ENCODE peak calls at places on chromosomes 11 and 22, in six cellular contexts. One of them, this sample, is unnamed.

GRCh38 chr22:40597541-40598453 is 38.7 kb downstream of the MRTFA start:
- DNase-seq in HepG2: no peak
- DNase-seq in A549: no peak
- DNase-seq in K562: no peak
- DNase-seq in endothelial cell of umbilical vein: no peak
- DNase-seq in GM12878: no peak
- DNase-seq in this sample: no peak

GRCh38 chr11:15662285-15662684 is 547.6 kb downstream of the INSC start:
- DNase-seq in HepG2: no peak
- DNase-seq in A549: peak; percentile 24
- DNase-seq in K562: no peak
- DNase-seq in endothelial cell of umbilical vein: no peak
- DNase-seq in GM12878: no peak
- DNase-seq in this sample: no peak

GRCh38 chr22:45120931-45121330 is 42.8 kb upstream of the NUP50 start:
- DNase-seq in HepG2: no peak
- DNase-seq in A549: no peak
- DNase-seq in K562: no peak
- DNase-seq in endothelial cell of umbilical vein: no peak
- DNase-seq in GM12878: no peak
- DNase-seq in this sample: no peak

GRCh38 chr22:41479671-41480396 is 10.9 kb downstream of the ACO2 start:
- DNase-seq in HepG2: no peak
- DNase-seq in A549: no peak
- DNase-seq in K562: no peak
- DNase-seq in endothelial cell of umbilical vein: no peak
- DNase-seq in GM12878: no peak
- DNase-seq in this sample: no peak

GRCh38 chr11:62708423-62709261 is 1.2 kb downstream of the GNG3 start:
- DNase-seq in HepG2: no peak
- DNase-seq in A549: no peak
- DNase-seq in K562: no peak
- DNase-seq in endothelial cell of umbilical vein: no peak
- DNase-seq in GM12878: no peak
- DNase-seq in this sample: no peak

GRCh38 chr11:76250520-76251222 is 44.4 kb upstream of the WNT11 start:
- DNase-seq in HepG2: no peak
- DNase-seq in A549: no peak
- DNase-seq in K562: no peak
- DNase-seq in endothelial cell of umbilical vein: no peak
- DNase-seq in GM12878: no peak
- DNase-seq in this sample: peak; percentile 58

GRCh38 chr22:48635825-48636224 is 1191.8 kb downstream of the BRD1 start:
- DNase-seq in HepG2: no peak
- DNase-seq in A549: no peak
- DNase-seq in K562: no peak
- DNase-seq in endothelial cell of umbilical vein: no peak
- DNase-seq in GM12878: no peak
- DNase-seq in this sample: peak; percentile 55

GRCh38 chr11:71129624-71130023 is 122.8 kb downstream of the SHANK2 start:
- DNase-seq in HepG2: no peak
- DNase-seq in A549: no peak
- DNase-seq in K562: no peak
- DNase-seq in endothelial cell of umbilical vein: no peak
- DNase-seq in GM12878: no peak
- DNase-seq in this sample: peak; percentile 41

GRCh38 chr22:46542011-46542985 is 4.9 kb upstream of the CELSR1 start:
- DNase-seq in HepG2: peak; percentile 45
- DNase-seq in A549: peak; percentile 72
- DNase-seq in K562: peak; percentile 75
- DNase-seq in endothelial cell of umbilical vein: peak; percentile 66
- DNase-seq in GM12878: peak; percentile 21
- DNase-seq in this sample: peak; percentile 87

GRCh38 chr22:22087854-22088657 is 105.5 kb upstream of the TOP3B start:
- DNase-seq in HepG2: peak; percentile 82
- DNase-seq in A549: no peak
- DNase-seq in K562: no peak
- DNase-seq in endothelial cell of umbilical vein: no peak
- DNase-seq in GM12878: no peak
- DNase-seq in this sample: no peak

GRCh38 chr11:37533087-37533486 is 935.1 kb upstream of the RAG2 start:
- DNase-seq in HepG2: no peak
- DNase-seq in A549: no peak
- DNase-seq in K562: no peak
- DNase-seq in endothelial cell of umbilical vein: no peak
- DNase-seq in GM12878: no peak
- DNase-seq in this sample: no peak
- TF ChIP-seq MYC in HepG2: no peak
- TF ChIP-seq MYC in A549: no peak
- TF ChIP-seq MYC in K562: no peak
- TF ChIP-seq MYC in endothelial cell of umbilical vein: no peak
- TF ChIP-seq MYC in GM12878: no peak
- TF ChIP-seq MYC in this sample: no peak

DNA sequence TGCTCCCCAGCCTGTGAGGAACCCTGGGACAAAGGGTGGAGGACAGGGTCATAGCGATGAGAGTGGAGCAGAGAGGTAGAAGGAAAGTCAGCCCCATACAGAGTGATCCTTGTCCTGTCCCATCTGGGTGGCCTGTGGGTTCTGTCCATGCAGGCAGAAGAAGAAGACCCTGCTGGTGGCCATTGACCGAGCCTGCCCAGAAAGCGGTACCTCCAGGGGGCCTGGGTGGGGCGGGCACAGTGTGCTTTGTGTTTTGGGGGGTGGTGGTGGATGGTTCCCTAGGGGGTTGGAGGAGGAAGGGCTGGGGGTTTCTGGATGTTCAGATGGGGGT is 7.9 kb downstream of the SIDT2 start:
- DNase-seq in HepG2: no peak
- DNase-seq in A549: no peak
- DNase-seq in K562: no peak
- DNase-seq in endothelial cell of umbilical vein: no peak
- DNase-seq in GM12878: no peak
- DNase-seq in this sample: no peak
- TF ChIP-seq CTCF in HepG2: no peak
- TF ChIP-seq CTCF in A549: no peak
- TF ChIP-seq CTCF in K562: no peak
- TF ChIP-seq CTCF in endothelial cell of umbilical vein: no peak
- TF ChIP-seq CTCF in GM12878: no peak
- TF ChIP-seq CTCF in this sample: no peak

DNA sequence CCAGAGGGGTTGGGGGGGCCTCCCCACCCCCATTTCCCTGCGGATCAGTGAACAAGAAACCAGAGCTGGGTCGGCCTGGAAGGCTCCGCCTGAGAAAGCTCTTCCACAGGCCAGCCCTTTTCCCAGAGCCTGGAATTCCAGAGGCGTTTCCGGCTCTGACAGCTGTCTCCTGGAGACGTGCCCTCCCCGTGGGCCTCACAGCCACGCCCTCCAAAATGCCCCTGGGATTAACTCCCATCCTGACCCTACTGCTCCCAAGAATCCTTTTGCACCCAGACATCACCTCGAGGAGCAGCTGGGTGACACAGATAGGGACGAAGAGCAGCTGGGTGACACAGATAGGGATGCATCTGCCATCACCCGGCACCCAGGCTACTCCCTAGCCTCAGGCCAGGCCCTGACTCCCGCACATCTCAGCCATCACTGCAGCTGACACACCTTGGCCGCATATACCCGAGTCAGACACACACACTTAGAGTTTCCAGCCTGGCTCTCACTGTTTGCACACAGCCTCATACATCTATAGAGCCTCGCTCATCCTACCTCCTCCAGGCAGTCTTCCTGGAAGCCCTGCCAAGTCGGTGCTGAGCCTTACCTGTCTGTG is 7.6 kb upstream of the CDC42EP1 start:
- DNase-seq in HepG2: no peak
- DNase-seq in A549: no peak
- DNase-seq in K562: peak; percentile 88
- DNase-seq in endothelial cell of umbilical vein: no peak
- DNase-seq in GM12878: no peak
- DNase-seq in this sample: no peak
- TF ChIP-seq MYC in HepG2: no peak
- TF ChIP-seq MYC in A549: no peak
- TF ChIP-seq MYC in K562: peak; percentile 79
- TF ChIP-seq MYC in endothelial cell of umbilical vein: no peak
- TF ChIP-seq MYC in GM12878: no peak
- TF ChIP-seq MYC in this sample: no peak

GRCh38 chr11:106076421-106076922 is 675 bp downstream of the KBTBD3 start:
- DNase-seq in HepG2: no peak
- DNase-seq in A549: no peak
- DNase-seq in K562: no peak
- DNase-seq in endothelial cell of umbilical vein: no peak
- DNase-seq in GM12878: no peak
- DNase-seq in this sample: no peak

GRCh38 chr11:106072804-106073203 is 4.3 kb downstream of the KBTBD3 start:
- DNase-seq in HepG2: no peak
- DNase-seq in A549: no peak
- DNase-seq in K562: no peak
- DNase-seq in endothelial cell of umbilical vein: no peak
- DNase-seq in GM12878: no peak
- DNase-seq in this sample: no peak

GRCh38 chr11:106077609-106078517 is at the start of gene AASDHPPT:
- DNase-seq in HepG2: peak; percentile 46
- DNase-seq in A549: peak; percentile 59
- DNase-seq in K562: peak; percentile 13
- DNase-seq in endothelial cell of umbilical vein: peak; percentile 79
- DNase-seq in GM12878: no peak
- DNase-seq in this sample: peak; percentile 53

GRCh38 chr11:106082096-106082495 is 4.6 kb downstream of the AASDHPPT start:
- DNase-seq in HepG2: no peak
- DNase-seq in A549: no peak
- DNase-seq in K562: no peak
- DNase-seq in endothelial cell of umbilical vein: no peak
- DNase-seq in GM12878: no peak
- DNase-seq in this sample: no peak

GRCh38 chr11:106076923-106077608 is at the start of gene KBTBD3:
- DNase-seq in HepG2: peak; percentile 98
- DNase-seq in A549: peak; percentile 98
- DNase-seq in K562: peak; percentile 90
- DNase-seq in endothelial cell of umbilical vein: peak; percentile 100
- DNase-seq in GM12878: peak; percentile 99
- DNase-seq in this sample: peak; percentile 99
- TF ChIP-seq CTCF in HepG2: peak; percentile 75
- TF ChIP-seq CTCF in A549: peak; percentile 32
- TF ChIP-seq CTCF in K562: peak; percentile 61
- TF ChIP-seq CTCF in endothelial cell of umbilical vein: peak; percentile 64
- TF ChIP-seq CTCF in GM12878: peak; percentile 47
- TF ChIP-seq CTCF in this sample: no peak

DNA sequence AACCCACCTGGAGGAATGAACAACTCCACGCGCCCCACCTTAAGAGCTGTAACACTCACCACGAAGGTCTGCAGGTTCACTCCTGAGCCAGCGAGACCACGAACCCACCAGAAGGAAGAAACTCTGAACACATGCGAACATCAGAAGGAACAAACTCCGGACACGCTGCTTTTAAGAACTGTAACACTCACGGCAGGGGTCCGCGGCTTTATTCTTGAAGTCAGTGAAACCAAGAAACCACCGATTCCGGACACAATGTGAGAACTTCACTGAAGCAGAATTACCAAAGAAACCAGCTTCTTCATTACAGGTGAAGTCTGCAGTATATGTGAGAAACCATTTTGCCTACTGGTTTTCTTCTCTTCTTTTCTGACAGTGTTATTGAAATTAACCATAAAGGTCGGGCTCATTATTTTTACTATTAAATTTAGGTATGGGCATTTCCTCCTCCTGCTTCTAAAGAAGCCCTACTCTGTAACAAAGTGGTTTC is 303.0 kb downstream of the KCNA4 start:
- DNase-seq in HepG2: no peak
- DNase-seq in A549: no peak
- DNase-seq in K562: no peak
- DNase-seq in endothelial cell of umbilical vein: no peak
- DNase-seq in GM12878: no peak
- DNase-seq in this sample: no peak
- TF ChIP-seq MYC in HepG2: no peak
- TF ChIP-seq MYC in A549: no peak
- TF ChIP-seq MYC in K562: no peak
- TF ChIP-seq MYC in endothelial cell of umbilical vein: no peak
- TF ChIP-seq MYC in GM12878: no peak
- TF ChIP-seq MYC in this sample: no peak

GRCh38 chr11:31915867-31916266 is 104.7 kb upstream of the PAX6 start:
- DNase-seq in HepG2: no peak
- DNase-seq in A549: no peak
- DNase-seq in K562: no peak
- DNase-seq in endothelial cell of umbilical vein: no peak
- DNase-seq in GM12878: no peak
- DNase-seq in this sample: no peak
- TF ChIP-seq CTCF in HepG2: no peak
- TF ChIP-seq CTCF in A549: no peak
- TF ChIP-seq CTCF in K562: no peak
- TF ChIP-seq CTCF in endothelial cell of umbilical vein: no peak
- TF ChIP-seq CTCF in GM12878: no peak
- TF ChIP-seq CTCF in this sample: no peak

DNA sequence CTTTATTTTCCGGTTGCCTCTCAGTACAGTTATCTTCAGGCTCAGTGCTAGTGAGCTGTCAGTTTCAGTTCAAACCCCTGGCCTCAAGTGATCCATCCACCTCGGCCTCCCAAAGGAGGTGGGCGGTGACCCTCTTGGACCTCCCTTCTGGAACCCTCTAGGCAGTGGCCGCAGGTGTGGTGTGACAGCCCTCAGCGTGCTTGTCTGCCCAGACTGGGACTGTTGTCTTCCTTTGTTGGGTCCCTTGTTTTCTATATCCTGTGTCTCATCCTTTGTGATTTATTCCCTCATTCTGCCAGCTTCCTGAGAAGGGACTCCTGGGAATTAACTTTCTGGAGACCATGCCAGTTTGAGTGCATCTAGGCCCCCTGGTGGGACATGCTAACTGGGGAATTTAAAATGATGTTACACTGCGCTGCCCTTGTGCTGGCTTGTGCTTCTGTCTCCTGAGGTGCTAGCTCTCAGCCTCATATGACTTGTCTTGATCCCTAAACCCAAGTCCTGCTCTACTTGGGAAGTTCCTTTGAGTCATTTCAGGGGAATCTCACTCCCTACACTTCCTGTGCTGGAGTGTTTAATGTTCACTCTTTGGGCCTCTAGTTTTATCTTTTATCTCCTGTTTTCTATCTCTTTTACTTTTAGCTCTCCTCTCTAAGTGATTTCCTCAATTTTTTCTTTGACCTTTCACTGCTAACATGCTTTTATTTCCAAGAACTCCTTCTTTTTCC is 19.4 kb downstream of the MED15 start:
- DNase-seq in HepG2: no peak
- DNase-seq in A549: peak; percentile 42
- DNase-seq in K562: peak; percentile 60
- DNase-seq in endothelial cell of umbilical vein: peak; percentile 55
- DNase-seq in GM12878: no peak
- DNase-seq in this sample: no peak
- TF ChIP-seq MYC in HepG2: no peak
- TF ChIP-seq MYC in A549: no peak
- TF ChIP-seq MYC in K562: no peak
- TF ChIP-seq MYC in endothelial cell of umbilical vein: no peak
- TF ChIP-seq MYC in GM12878: no peak
- TF ChIP-seq MYC in this sample: no peak

GRCh38 chr11:77471520-77472234 is 2.2 kb downstream of the PAK1 start:
- DNase-seq in HepG2: peak; percentile 33
- DNase-seq in A549: peak; percentile 22
- DNase-seq in K562: peak; percentile 10
- DNase-seq in endothelial cell of umbilical vein: no peak
- DNase-seq in GM12878: no peak
- DNase-seq in this sample: peak; percentile 70
- TF ChIP-seq CTCF in HepG2: peak; percentile 20
- TF ChIP-seq CTCF in A549: peak; percentile 35
- TF ChIP-seq CTCF in K562: no peak
- TF ChIP-seq CTCF in endothelial cell of umbilical vein: no peak
- TF ChIP-seq CTCF in GM12878: peak; percentile 36
- TF ChIP-seq CTCF in this sample: peak; percentile 54